ENCODE peak calls at places on chromosomes 16 and 17, in four cellular contexts. S, I, B and X are unnamed samples.

GRCh38 chr16:17850626-17851265 is 380.0 kb upstream of the XYLT1 start:
- DNase-seq in S (no peak), I (no peak), B (no peak), X (no peak)

GRCh38 chr17:8163978-8164814 is 1.4 kb upstream of the VAMP2 start:
- DNase-seq in S (no peak), I (peak), B (no peak), X (peak)

GRCh38 chr17:7903154-7904103 is 12.7 kb downstream of the RNF227 start:
- DNase-seq in S (no peak), I (no peak), B (no peak), X (no peak)

GRCh38 chr17:16929281-16929680 is 42.6 kb downstream of the TNFRSF13B start:
- DNase-seq in S (no peak), I (no peak), B (no peak), X (no peak)

GRCh38 chr16:70391881-70392481 is 45.3 kb downstream of the DDX19A start:
- DNase-seq in S (no peak), I (no peak), B (no peak), X (no peak)

GRCh38 chr16:18841833-18842525 is 40.6 kb upstream of the ARL6IP1 start:
- DNase-seq in S (no peak), I (no peak), B (no peak), X (no peak)

GRCh38 chr17:79915850-79916430 is 76.7 kb upstream of the CBX4 start:
- DNase-seq in S (peak), I (no peak), B (no peak), X (no peak)

GRCh38 chr16:69680358-69680757 is 46.0 kb downstream of the NQO1 start:
- DNase-seq in S (no peak), I (no peak), B (no peak), X (no peak)

GRCh38 chr16:86245895-86246294 is 264.4 kb upstream of the FOXF1 start:
- DNase-seq in S (no peak), I (no peak), B (no peak), X (no peak)

GRCh38 chr17:78896091-78896833 is 6.7 kb downstream of the CEP295NL start:
- DNase-seq in S (no peak), I (no peak), B (no peak), X (no peak)

GRCh38 chr16:69861276-69862030 is 89.7 kb upstream of the CLEC18A start:
- DNase-seq in S (no peak), I (no peak), B (peak), X (no peak)

GRCh38 chr16:4805231-4805630 is 2.8 kb upstream of the ROGDI start:
- DNase-seq in S (no peak), I (no peak), B (no peak), X (no peak)

GRCh38 chr17:9676742-9677387 is 31.5 kb downstream of the USP43 start:
- DNase-seq in S (peak), I (no peak), B (no peak), X (peak)

GRCh38 chr16:31221357-31222160 is 4.6 kb upstream of the PYDC1 start:
- DNase-seq in S (no peak), I (no peak), B (no peak), X (no peak)

GRCh38 chr17:72171703-72172670 is 51.2 kb downstream of the SOX9 start:
- DNase-seq in S (no peak), I (no peak), B (no peak), X (no peak)

GRCh38 chr16:85448557-85449194 is 164.4 kb upstream of the GSE1 start:
- DNase-seq in S (no peak), I (no peak), B (no peak), X (peak)

GRCh38 chr16:19196871-19197270 is 28.8 kb downstream of the SYT17 start:
- DNase-seq in S (no peak), I (no peak), B (no peak), X (no peak)

GRCh38 chr16:70659546-70659945 is 13.2 kb downstream of the IL34 start:
- DNase-seq in S (no peak), I (no peak), B (no peak), X (no peak)

GRCh38 chr16:19443659-19444058 is 26.0 kb downstream of the TMC5 start:
- DNase-seq in S (no peak), I (no peak), B (no peak), X (no peak)

GRCh38 chr17:31497994-31498826 is 106.7 kb downstream of the RAB11FIP4 start:
- DNase-seq in S (no peak), I (no peak), B (no peak), X (no peak)

GRCh38 chr17:489758-490329 is 137.2 kb upstream of the RPH3AL start:
- DNase-seq in S (peak), I (no peak), B (no peak), X (peak)